ENCODE peak calls at places on chromosomes 4 and X, in eight cellular contexts. F, T, J, C, Q, K, L and Y are unnamed samples.

GRCh38 chrX:39890807-39891206 is 207.0 kb downstream of the BCOR start:
- DNase-seq in C (no peak), J (no peak), L (no peak), K (no peak), Q (no peak), T (no peak), F (no peak), Y (no peak)

GRCh38 chr4:16591867-16592266 is 306.6 kb downstream of the LDB2 start:
- DNase-seq in Q (peak; percentile 63), F (peak; percentile 85), L (no peak), K (peak; percentile 58), T (no peak), C (no peak), J (no peak), Y (no peak)

GRCh38 chr4:116925900-116926457 is 159.4 kb downstream of the TRAM1L1 start:
- DNase-seq in F (peak; percentile 84), Q (peak; percentile 6), C (no peak), L (no peak), T (no peak), J (no peak), K (no peak), Y (peak; percentile 43)

GRCh38 chr4:146477054-146477453 is 44.7 kb downstream of the SLC10A7 start:
- DNase-seq in Q (no peak), J (no peak), K (no peak), C (no peak), F (no peak), L (peak; percentile 19), T (no peak), Y (no peak)

GRCh38 chr4:19615086-19615689 is 636.5 kb upstream of the SLIT2 start:
- DNase-seq in F (no peak), Q (no peak), K (no peak), J (no peak), L (no peak), T (no peak), C (no peak), Y (no peak)

GRCh38 chrX:73758253-73758652 is 195.3 kb downstream of the CHIC1 start:
- DNase-seq in T (no peak), K (no peak), F (no peak), C (no peak), Q (no peak), L (peak; percentile 4), J (no peak), Y (no peak)

GRCh38 chr4:114161809-114162208 is 182.4 kb upstream of the ARSJ start:
- DNase-seq in Q (no peak), J (no peak), F (peak; percentile 27), L (no peak), T (no peak), K (no peak), C (no peak), Y (no peak)

GRCh38 chr4:36320130-36320902 is 38.9 kb downstream of the DTHD1 start:
- DNase-seq in Q (no peak), L (no peak), K (no peak), T (no peak), F (no peak), J (no peak), C (no peak), Y (no peak)

GRCh38 chrX:107677501-107677901 is 49.2 kb downstream of the PRPS1 start:
- DNase-seq in F (peak; percentile 42), J (no peak), L (no peak), K (no peak), Q (no peak), C (no peak), T (no peak), Y (no peak)

GRCh38 chr4:142021761-142022160 is 385.4 kb downstream of the IL15 start:
- DNase-seq in J (no peak), F (no peak), L (no peak), T (no peak), C (no peak), Q (no peak), K (no peak), Y (no peak)

GRCh38 chr4:122534776-122535175 is 78.3 kb upstream of the IL2 start:
- DNase-seq in L (no peak), C (no peak), K (no peak), T (no peak), F (no peak), J (no peak), Q (no peak), Y (no peak)

GRCh38 chr4:39480902-39481695 is 22.2 kb downstream of the LIAS start:
- DNase-seq in K (no peak), Q (no peak), F (no peak), C (no peak), J (no peak), T (no peak), L (no peak), Y (no peak)

GRCh38 chr4:16083217-16084191 is at the start of gene PROM1:
- DNase-seq in J (no peak), C (no peak), L (no peak), F (peak; percentile 83), T (no peak), K (peak; percentile 19), Q (peak; percentile 18), Y (peak; percentile 52)

GRCh38 chr4:95106408-95106928 is 348.7 kb downstream of the BMPR1B start:
- DNase-seq in T (no peak), L (no peak), F (no peak), J (no peak), Q (no peak), K (no peak), C (no peak), Y (no peak)

GRCh38 chrX:132716006-132716405 is 227.2 kb upstream of the MBNL3 start:
- DNase-seq in F (peak; percentile 5), K (no peak), T (no peak), Q (no peak), C (no peak), J (no peak), L (no peak), Y (no peak)

GRCh38 chr4:14125375-14126129 is 498.0 kb upstream of the BOD1L1 start:
- DNase-seq in T (no peak), F (no peak), C (no peak), Q (no peak), J (no peak), L (no peak), K (no peak), Y (no peak)
- H3K27ac ChIP-seq in T (no peak overlapping the region), F (no peak overlapping the region), C (no peak overlapping the region), Q (no peak overlapping the region), J (no peak overlapping the region), L (no peak overlapping the region), K (no peak overlapping the region), Y (no peak overlapping the region)

GRCh38 chr4:151347891-151348290 is 22.5 kb upstream of the SH3D19 start:
- DNase-seq in K (no peak), T (no peak), L (no peak), Q (no peak), J (no peak), C (no peak), F (no peak), Y (no peak)
- H3K27ac ChIP-seq in K (no peak overlapping the region), T (no peak overlapping the region), L (no peak overlapping the region), Q (no peak overlapping the region), J (no peak overlapping the region), C (no peak overlapping the region), F (no peak overlapping the region), Y (no peak overlapping the region)

GRCh38 chrX:151729056-151729725 is 5.4 kb upstream of the CNGA2 start:
- DNase-seq in L (no peak), C (no peak), K (no peak), J (no peak), T (no peak), Q (no peak), F (no peak), Y (no peak)
- H3K27ac ChIP-seq in L (no peak overlapping the region), C (no peak overlapping the region), K (no peak overlapping the region), J (no peak overlapping the region), T (no peak overlapping the region), Q (no peak overlapping the region), F (no peak overlapping the region), Y (no peak overlapping the region)

DNA sequence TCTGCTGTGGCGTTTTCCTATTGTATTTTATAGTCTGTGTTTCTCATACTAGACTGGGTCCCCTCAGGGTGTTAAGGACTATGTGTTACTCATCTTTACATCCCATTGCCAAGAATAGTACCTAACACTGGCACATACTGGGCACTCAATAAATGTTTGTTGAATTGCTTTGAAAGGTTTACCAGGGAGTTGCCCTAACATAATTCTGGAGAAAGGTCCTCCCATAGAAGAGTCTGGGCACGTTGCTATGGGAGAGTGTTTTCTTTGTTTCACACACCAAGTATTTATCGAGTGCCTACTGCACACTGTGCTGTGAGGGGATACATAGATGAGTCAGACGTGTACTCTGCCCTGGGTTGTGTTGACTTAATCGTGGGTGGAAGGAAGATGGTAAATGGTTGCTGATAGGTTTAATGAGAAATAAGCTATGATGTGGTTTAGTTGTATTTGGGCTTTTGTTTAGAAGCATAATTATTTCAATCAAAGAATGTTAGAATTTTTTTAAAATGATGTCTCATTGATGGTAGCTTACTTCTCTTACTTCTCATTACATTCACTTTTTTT is 42.9 kb downstream of the AFF1 start:
- DNase-seq in K (no peak), F (no peak), C (no peak), T (no peak), L (peak; percentile 62), J (no peak), Q (no peak), Y (no peak)
- H3K27ac ChIP-seq in K (no peak overlapping the region), F (no peak overlapping the region), C (no peak overlapping the region), T (no peak overlapping the region), L (peak overlapping the region; percentile 48), J (no peak overlapping the region), Q (no peak overlapping the region), Y (no peak overlapping the region)

GRCh38 chr4:10698172-10698571 is 13.6 kb upstream of the CLNK start:
- DNase-seq in F (no peak), K (no peak), Q (no peak), J (no peak), L (no peak), T (no peak), C (no peak), Y (no peak)
- H3K27ac ChIP-seq in F (no peak overlapping the region), K (no peak overlapping the region), Q (no peak overlapping the region), J (no peak overlapping the region), L (no peak overlapping the region), T (no peak overlapping the region), C (no peak overlapping the region), Y (no peak overlapping the region)

GRCh38 chr4:172995704-172996103 is 172.9 kb upstream of the GALNT7 start:
- DNase-seq in K (no peak), F (no peak), J (no peak), L (no peak), T (no peak), Q (no peak), C (no peak), Y (no peak)

GRCh38 chr4:172996571-172997216 is 171.9 kb upstream of the GALNT7 start:
- DNase-seq in C (no peak), J (no peak), T (no peak), Q (no peak), F (no peak), K (no peak), L (peak; percentile 25), Y (no peak)

GRCh38 chr4:172997851-172998250 is 170.8 kb upstream of the GALNT7 start:
- DNase-seq in C (no peak), T (no peak), J (no peak), L (no peak), F (no peak), K (no peak), Q (no peak), Y (no peak)

GRCh38 chr4:172998527-172999469 is 169.8 kb upstream of the GALNT7 start:
- DNase-seq in Q (no peak), L (peak; percentile 71), T (no peak), J (no peak), K (no peak), F (no peak), C (no peak), Y (no peak)

GRCh38 chr4:172997217-172997609 is 171.4 kb upstream of the GALNT7 start:
- DNase-seq in F (no peak), T (no peak), K (no peak), L (no peak), Q (no peak), J (no peak), C (no peak), Y (no peak)
- H3K27ac ChIP-seq in F (no peak overlapping the region), T (no peak overlapping the region), K (no peak overlapping the region), L (no peak overlapping the region), Q (no peak overlapping the region), J (no peak overlapping the region), C (no peak overlapping the region), Y (no peak overlapping the region)